ENCODE peak calls at places on chromosomes 2 and 18, in six cellular contexts. D is GM10248; C is midbrain; I is posterior vena cava; S is NCI-H1092 treated with DMSO at 0.1 percent for 48 hours; Y is stimulated activated CD8-positive, alpha-beta memory T cell treated with anti-CD3 and anti-CD28 coated beads, Interleukin-15, amount 100 ng/mL, for 1 hour. E is an unnamed sample.

GRCh38 chr2:3730646-3731045 is 27.3 kb downstream of the DCDC2C start:
- DNase-seq in D (no peak), C (no peak), I (no peak), S (no peak), Y (no peak), E (no peak)

GRCh38 chr18:37662546-37663339 is 97.1 kb upstream of the CELF4 start:
- DNase-seq in D (no peak), C (no peak), I (no peak), S (no peak), Y (no peak), E (no peak)

GRCh38 chr2:107738268-107738667 is 88.4 kb upstream of the RGPD4 start:
- DNase-seq in D (no peak), C (no peak), I (no peak), S (peak), Y (no peak), E (no peak)

GRCh38 chr2:223457301-223457700 is 144.9 kb downstream of the SCG2 start:
- DNase-seq in D (no peak), C (no peak), I (no peak), S (no peak), Y (no peak), E (no peak)

GRCh38 chr2:74516070-74516633 is 1.9 kb downstream of the TLX2 start:
- DNase-seq in D (peak), C (peak), I (peak), S (no peak), Y (peak), E (no peak)

GRCh38 chr18:61731169-61731568 is 161.6 kb downstream of the RNF152 start:
- DNase-seq in D (no peak), C (no peak), I (no peak), S (no peak), Y (no peak), E (peak)

GRCh38 chr2:239328306-239329191 is 72.3 kb downstream of the HDAC4 start:
- DNase-seq in D (no peak), C (peak), I (peak), S (no peak), Y (no peak), E (no peak)

GRCh38 chr2:12615509-12615908 is 101.2 kb upstream of the TRIB2 start:
- DNase-seq in D (no peak), C (no peak), I (no peak), S (no peak), Y (no peak), E (no peak)

GRCh38 chr2:233690444-233690843 is 2.2 kb upstream of the UGT1A6 start:
- DNase-seq in D (no peak), C (no peak), I (no peak), S (no peak), Y (no peak), E (no peak)

GRCh38 chr2:11996618-11997017 is 250.2 kb downstream of the LPIN1 start:
- DNase-seq in D (no peak), C (no peak), I (no peak), S (no peak), Y (no peak), E (no peak)